ENCODE peak calls at places on chromosome X, in five cellular contexts. A, Z, K, V and R are unnamed samples. For H3K4me1, the result is how much of the 10 kb centered on the place peaks cover.

GRCh38 chrX:39774804-39775112 is 323.0 kb downstream of the BCOR start:
- DNase-seq in K (no peak), A (no peak), V (no peak), Z (no peak), R (no peak)

GRCh38 chrX:155864655-155865054 is 16.5 kb upstream of the VAMP7 start:
- DNase-seq in V (no peak), A (peak), K (no peak), Z (peak), R (no peak)

GRCh38 chrX:77691916-77692315 is 94.1 kb downstream of the ATRX start:
- DNase-seq in Z (no peak), V (no peak), K (no peak), A (no peak), R (no peak)

GRCh38 chrX:28552882-28553829 is 34.1 kb upstream of the IL1RAPL1 start:
- DNase-seq in Z (no peak), K (no peak), V (no peak), A (no peak), R (no peak)

GRCh38 chrX:112849010-112849409 is 8.4 kb upstream of the AMOT start:
- DNase-seq in V (no peak), Z (no peak), A (no peak), K (no peak), R (no peak)

GRCh38 chrX:88425739-88426138 is 321.3 kb upstream of the CPXCR1 start:
- DNase-seq in V (no peak), K (no peak), A (peak), Z (peak), R (peak)

GRCh38 chrX:66677430-66677829 is 38.6 kb upstream of the EDA2R start:
- DNase-seq in V (no peak), Z (no peak), A (no peak), K (no peak), R (peak)

GRCh38 chrX:56817179-56817578 is 88.1 kb downstream of the NBDY start:
- DNase-seq in K (no peak), Z (no peak), V (no peak), A (no peak), R (no peak)

GRCh38 chrX:94908648-94909047 is 1234.6 kb downstream of the FAM133A start:
- DNase-seq in K (no peak), Z (no peak), A (no peak), V (no peak), R (no peak)

GRCh38 chrX:138939038-138939437 is 227.5 kb upstream of the FGF13 start:
- DNase-seq in V (no peak), A (no peak), Z (no peak), K (no peak), R (no peak)

DNA sequence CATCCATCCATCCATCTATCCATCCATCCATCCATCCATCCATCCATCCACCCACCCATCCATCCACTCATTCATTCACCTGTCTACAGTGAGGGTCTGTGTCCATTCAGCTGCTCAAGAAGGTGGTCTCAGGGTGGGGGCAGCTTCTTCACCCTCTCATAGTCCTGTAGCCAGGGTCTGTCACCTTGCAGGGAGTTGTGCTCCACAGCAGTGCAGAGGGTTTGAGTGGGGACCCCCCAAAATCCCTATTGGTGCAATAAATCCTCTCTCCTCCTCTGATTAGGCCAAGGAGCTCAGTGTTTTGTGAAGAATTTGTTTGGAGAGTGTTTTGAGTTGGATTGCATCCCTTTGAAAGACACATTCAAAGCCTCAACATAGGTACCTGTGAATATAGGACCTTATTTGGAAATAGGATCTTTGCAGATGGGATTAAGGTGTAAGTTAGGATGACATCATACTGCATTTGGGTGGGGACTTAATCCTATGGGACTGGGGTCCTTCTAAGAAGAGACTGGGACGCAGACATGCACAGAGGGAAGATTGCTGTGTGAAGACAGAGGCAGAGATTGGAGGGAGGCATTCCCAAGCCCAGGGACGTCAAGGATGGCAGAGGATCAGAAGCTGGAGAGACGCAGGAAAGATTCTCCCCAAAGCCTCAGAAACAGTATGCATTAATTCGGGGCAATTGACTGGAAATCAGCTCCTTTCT is 12.0 kb downstream of the P2RY8 start:
- DNase-seq in Z (no peak), K (no peak), A (no peak), V (no peak), R (no peak)
- H3K4me1 ChIP-seq in Z (under half), K (under half), A (under half), V (under half), R (under half)

GRCh38 chrX:97743014-97743413 is 859.3 kb downstream of the RPA4 start:
- DNase-seq in A (peak), Z (no peak), V (no peak), K (no peak), R (no peak)
- TF ChIP-seq MYC in A (no peak), Z (no peak), V (no peak), K (no peak), R (no peak)

DNA sequence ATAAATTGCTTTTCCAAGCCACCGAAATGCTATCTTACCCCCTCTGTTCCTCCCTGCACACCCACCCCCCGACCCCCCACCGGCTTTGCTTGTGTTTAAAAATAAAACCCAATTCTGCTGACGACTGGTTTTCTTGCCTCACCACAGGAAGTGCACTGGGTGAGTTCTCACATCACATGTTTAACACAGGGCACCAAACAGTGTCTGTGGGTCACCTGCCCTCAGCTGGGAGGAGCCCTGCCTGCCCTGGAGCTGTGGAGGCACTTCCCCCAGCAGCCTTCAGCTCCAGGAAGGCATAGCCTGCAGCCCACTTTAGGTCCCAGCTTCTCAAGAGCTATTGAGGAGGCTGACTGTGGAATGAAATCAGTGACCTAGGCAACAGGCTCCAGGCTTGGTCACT is 8.8 kb downstream of the TMEM255A start:
- DNase-seq in V (no peak), A (no peak), Z (no peak), K (peak), R (no peak)
- H3K4me1 ChIP-seq in V (under half), A (under half), Z (under half), K (under half), R (under half)

GRCh38 chrX:24493740-24494543 is 28.9 kb downstream of the PDK3 start:
- DNase-seq in V (no peak), K (no peak), Z (peak), A (no peak), R (no peak)
- TF ChIP-seq MYC in V (no peak), K (no peak), Z (no peak), A (no peak), R (no peak)